ENCODE peak calls at places on chromosomes 13 and 19, in four cellular contexts. K, N, B and O are unnamed samples.

GRCh38 chr19:50496189-50497029 is 14.6 kb downstream of the JOSD2 start:
- DNase-seq in K (no peak), N (no peak), B (no peak), O (no peak)

GRCh38 chr13:23842406-23842805 is 46.8 kb downstream of the MIPEP start:
- DNase-seq in B (no peak), K (no peak), N (no peak), O (no peak)

GRCh38 chr19:3161453-3161852 is 17.1 kb upstream of the S1PR4 start:
- DNase-seq in N (peak; percentile 69), B (no peak), K (no peak), O (no peak)

GRCh38 chr13:106104281-106104901 is 431.1 kb downstream of the EFNB2 start:
- DNase-seq in K (no peak), B (peak; percentile 79), N (peak; percentile 85), O (peak; percentile 59)

GRCh38 chr19:4115050-4115817 is 8.7 kb downstream of the MAP2K2 start:
- DNase-seq in N (no peak), B (no peak), K (no peak), O (no peak)

GRCh38 chr13:41985788-41986508 is 25.0 kb upstream of the VWA8 start:
- DNase-seq in B (peak; percentile 18), N (no peak), K (no peak), O (no peak)

GRCh38 chr19:33868821-33869412 is 72.2 kb downstream of the KCTD15 start:
- DNase-seq in B (peak; percentile 21), K (no peak), N (peak; percentile 20), O (no peak)

GRCh38 chr19:2455481-2456300 is 1.1 kb downstream of the LMNB2 start:
- DNase-seq in B (no peak), K (peak; percentile 36), N (peak; percentile 42), O (no peak)

GRCh38 chr13:107466326-107466725 is 749.0 kb downstream of the LIG4 start:
- DNase-seq in K (no peak), N (peak; percentile 11), B (no peak), O (no peak)

GRCh38 chr19:18899624-18900560 is 3.9 kb upstream of the CERS1 start:
- DNase-seq in N (no peak), K (no peak), B (no peak), O (no peak)

GRCh38 chr13:110869231-110869804 is 45.6 kb downstream of the ANKRD10 start:
- DNase-seq in N (no peak), K (no peak), B (no peak), O (no peak)